ENCODE peak calls at places on chromosomes 3 and 15, in seven cellular contexts. W, V, Y, J, S, O and U are unnamed samples.

GRCh38 chr3:193789455-193789854 is 196.4 kb downstream of the OPA1 start:
- DNase-seq in J (no peak), W (no peak), O (no peak), Y (no peak), S (no peak), V (no peak), U (no peak)

GRCh38 chr3:151226088-151226563 is 23.1 kb upstream of the GPR171 start:
- DNase-seq in O (no peak), J (no peak), S (no peak), W (no peak), Y (no peak), V (peak; percentile 88), U (no peak)

GRCh38 chr15:96462768-96463167 is 132.3 kb downstream of the NR2F2 start:
- DNase-seq in J (peak; percentile 29), Y (no peak), O (no peak), V (peak; percentile 39), W (no peak), S (no peak), U (no peak)

GRCh38 chr3:151393146-151393831 is 8.7 kb upstream of the P2RY12 start:
- DNase-seq in O (no peak), V (no peak), S (no peak), Y (no peak), J (no peak), W (no peak), U (no peak)

GRCh38 chr15:70625438-70625837 is 137.9 kb downstream of the UACA start:
- DNase-seq in W (no peak), S (no peak), V (no peak), O (no peak), J (no peak), Y (no peak), U (no peak)

GRCh38 chr3:976021-976420 is 116.8 kb upstream of the CNTN6 start:
- DNase-seq in Y (no peak), S (no peak), O (no peak), J (no peak), V (no peak), W (no peak), U (no peak)

GRCh38 chr3:13263770-13264467 is 156.2 kb downstream of the NUP210 start:
- DNase-seq in W (no peak), O (no peak), S (peak; percentile 72), Y (no peak), V (no peak), J (no peak), U (no peak)

GRCh38 chr3:39291903-39292329 is 12.1 kb upstream of the CX3CR1 start:
- DNase-seq in V (peak; percentile 57), O (peak; percentile 57), Y (peak; percentile 79), J (peak; percentile 59), W (peak; percentile 46), S (peak; percentile 80), U (peak; percentile 71)

GRCh38 chr3:48503406-48504050 is 446 bp downstream of the SHISA5 start:
- DNase-seq in V (peak; percentile 87), Y (peak; percentile 34), J (peak; percentile 46), W (no peak), S (peak; percentile 18), O (peak; percentile 61), U (no peak)

GRCh38 chr3:182364723-182365650 is 428.3 kb upstream of the ATP11B start:
- DNase-seq in S (no peak), O (no peak), Y (peak; percentile 7), W (no peak), J (peak; percentile 97), V (no peak), U (no peak)

GRCh38 chr15:23395832-23396231 is 41.3 kb downstream of the GOLGA8S start:
- DNase-seq in O (no peak), W (no peak), S (no peak), Y (no peak), V (no peak), J (no peak), U (no peak)

GRCh38 chr3:10774825-10775224 is 41.2 kb upstream of the SLC6A11 start:
- DNase-seq in O (no peak), V (no peak), Y (no peak), W (no peak), S (no peak), J (no peak), U (no peak)

GRCh38 chr3:1439395-1439794 is 346.6 kb downstream of the CNTN6 start:
- DNase-seq in J (no peak), V (no peak), W (no peak), O (no peak), S (no peak), Y (peak; percentile 35), U (no peak)

GRCh38 chr15:68054658-68055223 is 626 bp downstream of the PIAS1 start:
- DNase-seq in W (peak; percentile 13), O (peak; percentile 44), S (peak; percentile 88), V (peak; percentile 69), Y (peak; percentile 62), J (peak; percentile 50), U (no peak)

GRCh38 chr3:105912891-105913290 is 44.1 kb upstream of the CBLB start:
- DNase-seq in Y (no peak), V (no peak), J (no peak), O (no peak), W (no peak), S (no peak), U (no peak)

GRCh38 chr3:50246517-50246954 is 10.5 kb downstream of the GNAI2 start:
- DNase-seq in V (peak; percentile 99), J (peak; percentile 78), O (peak; percentile 59), S (no peak), Y (peak; percentile 55), W (peak; percentile 71), U (peak; percentile 95)

DNA sequence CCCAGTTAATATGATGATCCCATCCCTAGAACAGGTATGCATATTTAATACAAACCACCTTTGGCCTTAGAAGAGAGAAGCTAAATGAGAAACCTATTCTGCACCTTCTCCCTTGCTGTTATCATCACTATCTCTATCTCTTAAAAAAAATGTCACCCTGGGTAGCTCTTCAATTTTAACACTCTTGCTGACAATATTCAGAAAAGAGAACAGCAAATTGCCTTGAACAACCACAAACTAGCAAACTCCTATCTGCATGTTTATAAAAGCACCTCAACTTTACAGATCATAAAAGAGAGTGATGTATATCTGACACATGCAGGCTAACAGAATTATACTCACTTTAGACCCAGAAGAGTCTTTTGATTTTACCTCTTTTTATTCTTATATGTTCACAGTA is 7.4 kb downstream of the TOP2B start:
- DNase-seq in S (no peak), V (no peak), W (no peak), O (no peak), Y (no peak), J (no peak), U (no peak)
- H3K4me1 ChIP-seq in S (peaks cover 34% of the 10 kb centered on the region), V (peaks cover 31% of the 10 kb centered on the region), W (peaks cover 22% of the 10 kb centered on the region), O (peaks cover 19% of the 10 kb centered on the region), Y (peaks cover 44% of the 10 kb centered on the region), J (peaks cover 6% of the 10 kb centered on the region), U (peaks cover 89% of the 10 kb centered on the region)

GRCh38 chr3:134375542-134376384 is 1.5 kb upstream of the AMOTL2 start:
- DNase-seq in O (no peak), J (no peak), Y (no peak), W (no peak), S (no peak), V (no peak), U (no peak)
- H3K27ac ChIP-seq in O (peak overlapping the region; percentile 99), J (no peak overlapping the region), Y (peak overlapping the region; percentile 96), W (no peak overlapping the region), S (no peak overlapping the region), V (no peak overlapping the region), U (no peak overlapping the region)

GRCh38 chr3:34239287-34239686 is 440.9 kb downstream of the PDCD6IP start:
- DNase-seq in Y (no peak), O (no peak), V (no peak), W (no peak), S (no peak), J (no peak), U (no peak)
- H3K36me3 ChIP-seq in Y (no peaks in the 10 kb centered on the region), O (no peaks in the 10 kb centered on the region), V (no peaks in the 10 kb centered on the region), W (no peaks in the 10 kb centered on the region), S (no peaks in the 10 kb centered on the region), J (no peaks in the 10 kb centered on the region), U (no peaks in the 10 kb centered on the region)

GRCh38 chr3:196124608-196125007 is 42.7 kb upstream of the TFRC start:
- DNase-seq in J (no peak), W (no peak), O (no peak), V (no peak), S (no peak), Y (no peak), U (no peak)
- H3K4me1 ChIP-seq in J (no peaks in the 10 kb centered on the region), W (peaks cover 20% of the 10 kb centered on the region), O (no peaks in the 10 kb centered on the region), V (no peaks in the 10 kb centered on the region), S (peaks cover 3% of the 10 kb centered on the region), Y (peaks cover 8% of the 10 kb centered on the region), U (peaks cover 33% of the 10 kb centered on the region)